ENCODE peak calls at places on chromosomes 3 and 15, in five cellular contexts. W, N, L, T and X are unnamed samples.

GRCh38 chr3:76986876-76987513 is 52.9 kb upstream of the ROBO2 start:
- ATAC-seq in W (no peak), T (no peak), L (no peak), N (no peak), X (no peak)

GRCh38 chr15:48992096-48992495 is 28.4 kb upstream of the SHC4 start:
- ATAC-seq in T (no peak), W (no peak), L (no peak), N (no peak), X (no peak)

GRCh38 chr3:162193148-162193547 is 696.5 kb downstream of the OTOL1 start:
- ATAC-seq in L (no peak), W (no peak), N (no peak), T (no peak), X (no peak)

GRCh38 chr3:187110156-187110555 is 29.1 kb downstream of the RPL39L start:
- ATAC-seq in N (no peak), W (no peak), L (no peak), T (no peak), X (no peak)

GRCh38 chr15:101101676-101102075 is 150.2 kb downstream of the CHSY1 start:
- ATAC-seq in N (no peak), L (no peak), W (no peak), T (no peak), X (no peak)

GRCh38 chr3:99923873-99924272 is 106.2 kb downstream of the CMSS1 start:
- ATAC-seq in W (no peak), T (no peak), N (no peak), L (no peak), X (no peak)

GRCh38 chr15:66480267-66480666 is 17.3 kb downstream of the SNAPC5 start:
- ATAC-seq in L (no peak), T (no peak), W (no peak), N (no peak), X (no peak)

GRCh38 chr3:98986073-98986472 is 84.6 kb upstream of the DCBLD2 start:
- ATAC-seq in W (peak; percentile 53), T (no peak), N (peak; percentile 78), L (no peak), X (no peak)

GRCh38 chr15:94305133-94305532 is 73.8 kb downstream of the MCTP2 start:
- ATAC-seq in N (peak; percentile 40), W (no peak), L (peak; percentile 70), T (no peak), X (no peak)

DNA sequence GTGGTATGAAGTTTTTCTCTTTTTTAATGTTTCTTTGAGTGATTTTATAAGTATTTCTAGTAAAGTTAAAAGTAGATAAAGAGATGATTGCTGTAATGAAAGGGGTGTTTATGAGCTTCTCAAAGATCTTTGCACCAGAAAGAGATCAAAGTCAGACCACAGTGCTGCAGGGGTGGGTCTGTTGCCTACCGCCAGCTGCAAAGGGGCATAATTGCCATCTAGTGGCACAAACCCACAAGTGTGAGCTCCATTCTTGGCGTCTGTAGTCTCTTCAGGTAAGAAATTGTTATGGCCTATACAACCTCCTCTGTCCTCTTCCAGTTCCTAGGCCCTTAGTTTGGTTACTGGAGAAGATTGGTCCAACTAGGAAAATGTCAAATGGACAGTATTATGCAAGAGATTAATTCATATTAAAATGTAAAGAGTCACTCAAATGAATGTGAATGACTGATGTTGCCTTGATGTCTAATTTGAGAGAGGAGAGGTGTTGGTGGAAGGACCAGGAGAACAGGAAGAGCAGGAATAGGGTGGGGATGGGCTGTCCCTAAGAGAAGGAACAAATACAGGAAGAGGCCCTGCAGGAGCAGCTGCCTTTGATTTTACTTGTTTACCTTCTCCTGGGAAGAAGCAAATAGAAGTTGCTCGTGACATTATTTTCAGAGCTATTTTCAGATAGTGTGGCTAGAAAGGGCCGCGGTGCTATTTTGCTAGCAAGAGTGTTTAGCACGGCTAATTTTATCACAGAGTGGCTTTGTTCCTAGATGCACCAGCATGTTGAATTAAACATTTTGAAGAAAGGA is 53.0 kb upstream of the GSK3B start:
- ATAC-seq in W (no peak), L (peak; percentile 64), T (peak; percentile 47), N (peak; percentile 73), X (no peak)
- TF ChIP-seq CTCF in W (peak; percentile 33), L (no peak), T (peak; percentile 32), N (no peak), X (no peak)

GRCh38 chr3:36591959-36592358 is 172.4 kb downstream of the DCLK3 start:
- ATAC-seq in N (no peak), L (no peak), T (no peak), W (no peak), X (no peak)
- TF ChIP-seq CTCF in N (no peak), L (no peak), T (no peak), W (no peak), X (no peak)

GRCh38 chr3:47404955-47405790 is 24.4 kb downstream of the PTPN23 start:
- ATAC-seq in L (no peak), N (peak; percentile 36), W (no peak), T (no peak), X (peak; percentile 69)

GRCh38 chr3:47406762-47407149 is 25.9 kb downstream of the PTPN23 start:
- ATAC-seq in W (peak; percentile 29), N (no peak), L (no peak), T (no peak), X (no peak)

GRCh38 chr3:47407896-47408838 is 27.3 kb downstream of the PTPN23 start:
- ATAC-seq in W (no peak), N (no peak), L (no peak), T (no peak), X (no peak)

GRCh38 chr3:47405820-47406761 is 25.3 kb downstream of the PTPN23 start:
- ATAC-seq in N (no peak), T (no peak), W (no peak), L (no peak), X (no peak)

DNA sequence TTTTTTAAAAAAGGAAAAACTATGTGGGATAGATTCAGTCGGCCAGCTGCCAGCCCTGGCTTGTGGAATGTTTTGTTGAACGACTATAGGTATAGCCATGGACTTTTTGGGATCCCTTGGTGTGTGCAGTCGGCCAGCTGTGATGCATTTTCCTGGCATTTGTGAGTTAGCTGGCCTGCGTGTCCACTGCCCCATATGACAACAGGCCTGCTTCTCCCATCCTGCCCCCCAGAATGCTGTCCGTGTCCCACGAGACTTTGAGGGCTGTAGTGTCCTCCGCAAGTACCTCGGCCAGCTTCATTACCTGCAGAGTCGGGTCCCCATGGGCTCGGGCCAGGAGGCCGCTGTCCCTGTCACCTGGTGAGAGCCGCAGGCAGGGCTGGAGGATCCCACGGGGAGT is 23.6 kb downstream of the PTPN23 start:
- ATAC-seq in W (no peak), L (no peak), N (no peak), T (no peak), X (no peak)
- TF ChIP-seq CTCF in W (no peak), L (no peak), N (no peak), T (no peak), X (no peak)

GRCh38 chr3:79019137-79019923 is 748.5 kb downstream of the ROBO1 start:
- ATAC-seq in N (peak; percentile 95), T (peak; percentile 75), L (no peak), W (peak; percentile 92), X (peak; percentile 84)
- TF ChIP-seq CTCF in N (no peak), T (no peak), L (no peak), W (no peak), X (no peak)

DNA sequence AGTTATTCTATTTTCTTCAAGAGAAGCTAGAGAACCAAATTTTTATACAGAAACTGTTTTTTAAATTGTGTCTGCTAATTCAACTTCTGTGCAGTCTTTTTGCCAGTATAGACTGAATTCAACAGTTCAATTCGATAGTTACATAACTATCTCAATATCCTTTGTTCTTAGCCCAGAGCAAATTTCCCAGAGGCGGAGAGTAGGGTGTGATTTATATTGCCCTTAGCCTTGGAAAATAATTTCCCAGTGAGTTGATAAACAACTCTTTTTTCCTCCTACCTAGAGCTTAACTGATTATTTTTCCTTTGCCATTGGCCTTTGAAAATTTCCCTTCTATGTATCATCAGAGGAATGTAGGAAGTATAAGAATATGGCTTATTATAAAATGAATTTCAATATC is 420.5 kb downstream of the NSUN3 start:
- ATAC-seq in L (no peak), T (no peak), W (no peak), N (no peak), X (no peak)
- TF ChIP-seq CTCF in L (no peak), T (no peak), W (no peak), N (no peak), X (no peak)